ENCODE peak calls at places on chromosome 1, in nine cellular contexts. One of them, this sample, is unnamed.

GRCh38 chr1:216044538-216044937 is 378.7 kb downstream of the USH2A start:
- DNase-seq in HuH-7.5: no peak
- DNase-seq in EH: no peak
- DNase-seq in hippocampal formation: no peak
- DNase-seq in colonic mucosa: no peak
- DNase-seq in iPS-NIHi11: no peak
- DNase-seq in Peyer's patch: no peak
- DNase-seq in activated CD4-positive, alpha-beta T cell treated with anti-CD3 and anti-CD28 coated beads, Interleukin-2, amount 50 U/mL, for 1 hour: no peak
- DNase-seq in fibroblast of mammary gland: no peak
- DNase-seq in this sample: no peak

GRCh38 chr1:153288634-153289275 is 24.0 kb downstream of the PGLYRP3 start:
- DNase-seq in HuH-7.5: peak
- DNase-seq in EH: peak
- DNase-seq in hippocampal formation: no peak
- DNase-seq in colonic mucosa: peak
- DNase-seq in iPS-NIHi11: peak
- DNase-seq in Peyer's patch: no peak
- DNase-seq in activated CD4-positive, alpha-beta T cell treated with anti-CD3 and anti-CD28 coated beads, Interleukin-2, amount 50 U/mL, for 1 hour: peak
- DNase-seq in fibroblast of mammary gland: no peak
- DNase-seq in this sample: no peak

GRCh38 chr1:156951371-156951770 is 30.9 kb downstream of the LRRC71 start:
- DNase-seq in HuH-7.5: no peak
- DNase-seq in EH: no peak
- DNase-seq in hippocampal formation: no peak
- DNase-seq in colonic mucosa: no peak
- DNase-seq in iPS-NIHi11: no peak
- DNase-seq in Peyer's patch: no peak
- DNase-seq in activated CD4-positive, alpha-beta T cell treated with anti-CD3 and anti-CD28 coated beads, Interleukin-2, amount 50 U/mL, for 1 hour: no peak
- DNase-seq in fibroblast of mammary gland: no peak
- DNase-seq in this sample: no peak

GRCh38 chr1:201904579-201904978 is 15.9 kb downstream of the SHISA4 start:
- DNase-seq in HuH-7.5: no peak
- DNase-seq in EH: peak
- DNase-seq in hippocampal formation: no peak
- DNase-seq in colonic mucosa: no peak
- DNase-seq in iPS-NIHi11: peak
- DNase-seq in Peyer's patch: peak
- DNase-seq in activated CD4-positive, alpha-beta T cell treated with anti-CD3 and anti-CD28 coated beads, Interleukin-2, amount 50 U/mL, for 1 hour: no peak
- DNase-seq in fibroblast of mammary gland: peak
- DNase-seq in this sample: no peak

GRCh38 chr1:211327341-211327921 is 798 bp downstream of the TRAF5 start:
- DNase-seq in HuH-7.5: no peak
- DNase-seq in EH: peak
- DNase-seq in hippocampal formation: no peak
- DNase-seq in colonic mucosa: peak
- DNase-seq in iPS-NIHi11: peak
- DNase-seq in Peyer's patch: peak
- DNase-seq in activated CD4-positive, alpha-beta T cell treated with anti-CD3 and anti-CD28 coated beads, Interleukin-2, amount 50 U/mL, for 1 hour: peak
- DNase-seq in fibroblast of mammary gland: peak
- DNase-seq in this sample: peak

GRCh38 chr1:39406533-39407478 is 84.6 kb upstream of the BMP8A start:
- DNase-seq in HuH-7.5: no peak
- DNase-seq in EH: peak
- DNase-seq in hippocampal formation: no peak
- DNase-seq in colonic mucosa: no peak
- DNase-seq in iPS-NIHi11: no peak
- DNase-seq in Peyer's patch: no peak
- DNase-seq in activated CD4-positive, alpha-beta T cell treated with anti-CD3 and anti-CD28 coated beads, Interleukin-2, amount 50 U/mL, for 1 hour: no peak
- DNase-seq in fibroblast of mammary gland: peak
- DNase-seq in this sample: no peak

GRCh38 chr1:40820911-40821693 is 37.5 kb downstream of the KCNQ4 start:
- DNase-seq in HuH-7.5: no peak
- DNase-seq in EH: no peak
- DNase-seq in hippocampal formation: peak
- DNase-seq in colonic mucosa: no peak
- DNase-seq in iPS-NIHi11: no peak
- DNase-seq in Peyer's patch: no peak
- DNase-seq in activated CD4-positive, alpha-beta T cell treated with anti-CD3 and anti-CD28 coated beads, Interleukin-2, amount 50 U/mL, for 1 hour: no peak
- DNase-seq in fibroblast of mammary gland: no peak
- DNase-seq in this sample: no peak

GRCh38 chr1:211639500-211640361 is 35.7 kb downstream of the NEK2 start:
- DNase-seq in HuH-7.5: no peak
- DNase-seq in EH: peak
- DNase-seq in hippocampal formation: no peak
- DNase-seq in colonic mucosa: no peak
- DNase-seq in iPS-NIHi11: no peak
- DNase-seq in Peyer's patch: peak
- DNase-seq in activated CD4-positive, alpha-beta T cell treated with anti-CD3 and anti-CD28 coated beads, Interleukin-2, amount 50 U/mL, for 1 hour: no peak
- DNase-seq in fibroblast of mammary gland: peak
- DNase-seq in this sample: no peak

GRCh38 chr1:24369199-24369598 is 44.4 kb downstream of the STPG1 start:
- DNase-seq in HuH-7.5: no peak
- DNase-seq in EH: no peak
- DNase-seq in hippocampal formation: no peak
- DNase-seq in colonic mucosa: no peak
- DNase-seq in iPS-NIHi11: no peak
- DNase-seq in Peyer's patch: no peak
- DNase-seq in activated CD4-positive, alpha-beta T cell treated with anti-CD3 and anti-CD28 coated beads, Interleukin-2, amount 50 U/mL, for 1 hour: no peak
- DNase-seq in fibroblast of mammary gland: peak
- DNase-seq in this sample: no peak

GRCh38 chr1:203871114-203871875 is 9.9 kb downstream of the SNRPE start:
- DNase-seq in HuH-7.5: peak
- DNase-seq in EH: peak
- DNase-seq in hippocampal formation: peak
- DNase-seq in colonic mucosa: peak
- DNase-seq in iPS-NIHi11: peak
- DNase-seq in Peyer's patch: no peak
- DNase-seq in activated CD4-positive, alpha-beta T cell treated with anti-CD3 and anti-CD28 coated beads, Interleukin-2, amount 50 U/mL, for 1 hour: no peak
- DNase-seq in fibroblast of mammary gland: peak
- DNase-seq in this sample: peak

GRCh38 chr1:51313268-51313852 is 17.0 kb downstream of the TTC39A start:
- DNase-seq in HuH-7.5: no peak
- DNase-seq in EH: no peak
- DNase-seq in hippocampal formation: no peak
- DNase-seq in colonic mucosa: no peak
- DNase-seq in iPS-NIHi11: peak
- DNase-seq in Peyer's patch: no peak
- DNase-seq in activated CD4-positive, alpha-beta T cell treated with anti-CD3 and anti-CD28 coated beads, Interleukin-2, amount 50 U/mL, for 1 hour: no peak
- DNase-seq in fibroblast of mammary gland: peak
- DNase-seq in this sample: no peak

GRCh38 chr1:232630047-232630893 is at the start of gene SIPA1L2:
- DNase-seq in HuH-7.5: peak
- DNase-seq in EH: peak
- DNase-seq in hippocampal formation: peak
- DNase-seq in colonic mucosa: peak
- DNase-seq in iPS-NIHi11: peak
- DNase-seq in Peyer's patch: peak
- DNase-seq in activated CD4-positive, alpha-beta T cell treated with anti-CD3 and anti-CD28 coated beads, Interleukin-2, amount 50 U/mL, for 1 hour: peak
- DNase-seq in fibroblast of mammary gland: peak
- DNase-seq in this sample: peak

GRCh38 chr1:210684466-210685294 is 356.0 kb downstream of the HHAT start:
- DNase-seq in HuH-7.5: no peak
- DNase-seq in EH: no peak
- DNase-seq in hippocampal formation: no peak
- DNase-seq in colonic mucosa: no peak
- DNase-seq in iPS-NIHi11: no peak
- DNase-seq in Peyer's patch: no peak
- DNase-seq in activated CD4-positive, alpha-beta T cell treated with anti-CD3 and anti-CD28 coated beads, Interleukin-2, amount 50 U/mL, for 1 hour: no peak
- DNase-seq in fibroblast of mammary gland: no peak
- DNase-seq in this sample: peak

GRCh38 chr1:218925777-218926176 is 247.9 kb upstream of the LYPLAL1 start:
- DNase-seq in HuH-7.5: no peak
- DNase-seq in EH: no peak
- DNase-seq in hippocampal formation: no peak
- DNase-seq in colonic mucosa: no peak
- DNase-seq in iPS-NIHi11: no peak
- DNase-seq in Peyer's patch: no peak
- DNase-seq in activated CD4-positive, alpha-beta T cell treated with anti-CD3 and anti-CD28 coated beads, Interleukin-2, amount 50 U/mL, for 1 hour: no peak
- DNase-seq in fibroblast of mammary gland: no peak
- DNase-seq in this sample: no peak

GRCh38 chr1:161037661-161038522 is 872 bp downstream of the TSTD1 start:
- DNase-seq in HuH-7.5: no peak
- DNase-seq in EH: no peak
- DNase-seq in hippocampal formation: no peak
- DNase-seq in colonic mucosa: peak
- DNase-seq in iPS-NIHi11: peak
- DNase-seq in Peyer's patch: no peak
- DNase-seq in activated CD4-positive, alpha-beta T cell treated with anti-CD3 and anti-CD28 coated beads, Interleukin-2, amount 50 U/mL, for 1 hour: no peak
- DNase-seq in fibroblast of mammary gland: no peak
- DNase-seq in this sample: no peak

GRCh38 chr1:203216274-203217138 is 13.0 kb downstream of the CHIT1 start:
- DNase-seq in HuH-7.5: peak
- DNase-seq in EH: peak
- DNase-seq in hippocampal formation: peak
- DNase-seq in colonic mucosa: peak
- DNase-seq in iPS-NIHi11: peak
- DNase-seq in Peyer's patch: peak
- DNase-seq in activated CD4-positive, alpha-beta T cell treated with anti-CD3 and anti-CD28 coated beads, Interleukin-2, amount 50 U/mL, for 1 hour: peak
- DNase-seq in fibroblast of mammary gland: peak
- DNase-seq in this sample: peak

GRCh38 chr1:58248067-58248466 is 298.5 kb downstream of the OMA1 start:
- DNase-seq in HuH-7.5: no peak
- DNase-seq in EH: no peak
- DNase-seq in hippocampal formation: no peak
- DNase-seq in colonic mucosa: no peak
- DNase-seq in iPS-NIHi11: no peak
- DNase-seq in Peyer's patch: no peak
- DNase-seq in activated CD4-positive, alpha-beta T cell treated with anti-CD3 and anti-CD28 coated beads, Interleukin-2, amount 50 U/mL, for 1 hour: no peak
- DNase-seq in fibroblast of mammary gland: no peak
- DNase-seq in this sample: no peak

GRCh38 chr1:227395391-227396028 is 77.2 kb upstream of the CDC42BPA start:
- DNase-seq in HuH-7.5: no peak
- DNase-seq in EH: peak
- DNase-seq in hippocampal formation: no peak
- DNase-seq in colonic mucosa: no peak
- DNase-seq in iPS-NIHi11: no peak
- DNase-seq in Peyer's patch: no peak
- DNase-seq in activated CD4-positive, alpha-beta T cell treated with anti-CD3 and anti-CD28 coated beads, Interleukin-2, amount 50 U/mL, for 1 hour: no peak
- DNase-seq in fibroblast of mammary gland: no peak
- DNase-seq in this sample: no peak

GRCh38 chr1:24118410-24119242 is 6.7 kb upstream of the MYOM3 start:
- DNase-seq in HuH-7.5: peak
- DNase-seq in EH: no peak
- DNase-seq in hippocampal formation: no peak
- DNase-seq in colonic mucosa: peak
- DNase-seq in iPS-NIHi11: no peak
- DNase-seq in Peyer's patch: peak
- DNase-seq in activated CD4-positive, alpha-beta T cell treated with anti-CD3 and anti-CD28 coated beads, Interleukin-2, amount 50 U/mL, for 1 hour: no peak
- DNase-seq in fibroblast of mammary gland: no peak
- DNase-seq in this sample: no peak

GRCh38 chr1:55898191-55898590 is 681.2 kb downstream of the PLPP3 start:
- DNase-seq in HuH-7.5: no peak
- DNase-seq in EH: peak
- DNase-seq in hippocampal formation: no peak
- DNase-seq in colonic mucosa: no peak
- DNase-seq in iPS-NIHi11: no peak
- DNase-seq in Peyer's patch: no peak
- DNase-seq in activated CD4-positive, alpha-beta T cell treated with anti-CD3 and anti-CD28 coated beads, Interleukin-2, amount 50 U/mL, for 1 hour: no peak
- DNase-seq in fibroblast of mammary gland: peak
- DNase-seq in this sample: no peak

GRCh38 chr1:150535511-150536281 is 13.5 kb upstream of the ADAMTSL4 start:
- DNase-seq in HuH-7.5: no peak
- DNase-seq in EH: peak
- DNase-seq in hippocampal formation: no peak
- DNase-seq in colonic mucosa: no peak
- DNase-seq in iPS-NIHi11: no peak
- DNase-seq in Peyer's patch: no peak
- DNase-seq in activated CD4-positive, alpha-beta T cell treated with anti-CD3 and anti-CD28 coated beads, Interleukin-2, amount 50 U/mL, for 1 hour: no peak
- DNase-seq in fibroblast of mammary gland: no peak
- DNase-seq in this sample: no peak

GRCh38 chr1:153506386-153506785 is 29.4 kb downstream of the S100A6 start:
- DNase-seq in HuH-7.5: no peak
- DNase-seq in EH: no peak
- DNase-seq in hippocampal formation: no peak
- DNase-seq in colonic mucosa: no peak
- DNase-seq in iPS-NIHi11: no peak
- DNase-seq in Peyer's patch: no peak
- DNase-seq in activated CD4-positive, alpha-beta T cell treated with anti-CD3 and anti-CD28 coated beads, Interleukin-2, amount 50 U/mL, for 1 hour: no peak
- DNase-seq in fibroblast of mammary gland: no peak
- DNase-seq in this sample: no peak

GRCh38 chr1:203325004-203325417 is 19.7 kb downstream of the BTG2 start:
- DNase-seq in HuH-7.5: no peak
- DNase-seq in EH: no peak
- DNase-seq in hippocampal formation: no peak
- DNase-seq in colonic mucosa: no peak
- DNase-seq in iPS-NIHi11: peak
- DNase-seq in Peyer's patch: peak
- DNase-seq in activated CD4-positive, alpha-beta T cell treated with anti-CD3 and anti-CD28 coated beads, Interleukin-2, amount 50 U/mL, for 1 hour: peak
- DNase-seq in fibroblast of mammary gland: no peak
- DNase-seq in this sample: no peak

GRCh38 chr1:218513248-218513647 is 168.1 kb downstream of the TGFB2 start:
- DNase-seq in HuH-7.5: no peak
- DNase-seq in EH: no peak
- DNase-seq in hippocampal formation: no peak
- DNase-seq in colonic mucosa: no peak
- DNase-seq in iPS-NIHi11: no peak
- DNase-seq in Peyer's patch: no peak
- DNase-seq in activated CD4-positive, alpha-beta T cell treated with anti-CD3 and anti-CD28 coated beads, Interleukin-2, amount 50 U/mL, for 1 hour: no peak
- DNase-seq in fibroblast of mammary gland: no peak
- DNase-seq in this sample: no peak

GRCh38 chr1:213585402-213585801 is 402.4 kb upstream of the PROX1 start:
- DNase-seq in HuH-7.5: no peak
- DNase-seq in EH: no peak
- DNase-seq in hippocampal formation: no peak
- DNase-seq in colonic mucosa: peak
- DNase-seq in iPS-NIHi11: no peak
- DNase-seq in Peyer's patch: peak
- DNase-seq in activated CD4-positive, alpha-beta T cell treated with anti-CD3 and anti-CD28 coated beads, Interleukin-2, amount 50 U/mL, for 1 hour: no peak
- DNase-seq in fibroblast of mammary gland: no peak
- DNase-seq in this sample: no peak

GRCh38 chr1:44251989-44252625 is 38.8 kb downstream of the DMAP1 start:
- DNase-seq in HuH-7.5: no peak
- DNase-seq in EH: no peak
- DNase-seq in hippocampal formation: no peak
- DNase-seq in colonic mucosa: no peak
- DNase-seq in iPS-NIHi11: no peak
- DNase-seq in Peyer's patch: no peak
- DNase-seq in activated CD4-positive, alpha-beta T cell treated with anti-CD3 and anti-CD28 coated beads, Interleukin-2, amount 50 U/mL, for 1 hour: no peak
- DNase-seq in fibroblast of mammary gland: no peak
- DNase-seq in this sample: no peak